ENCODE peak calls at places on chromosomes 3 and 15, in four cellular contexts. O is uterus, E is substantia nigra, F is adrenal gland. T is an unnamed sample.

GRCh38 chr15:38684461-38685000 is 119.9 kb upstream of the RASGRP1 start:
- DNase-seq in O (no peak), E (no peak), F (no peak), T (no peak)

GRCh38 chr3:123602325-123602724 is 17.5 kb upstream of the HACD2 start:
- DNase-seq in O (no peak), E (no peak), F (no peak), T (no peak)

GRCh38 chr3:41769106-41769505 is 192.8 kb downstream of the ULK4 start:
- DNase-seq in O (no peak), E (no peak), F (no peak), T (no peak)

GRCh38 chr3:69560818-69561217 is 174.9 kb upstream of the FRMD4B start:
- DNase-seq in O (no peak), E (no peak), F (no peak), T (no peak)

GRCh38 chr15:31247404-31247803 is 79.2 kb upstream of the KLF13 start:
- DNase-seq in O (no peak), E (no peak), F (no peak), T (no peak)

GRCh38 chr15:99542828-99543227 is 23.0 kb upstream of the MEF2A start:
- DNase-seq in O (no peak), E (no peak), F (no peak), T (no peak)

GRCh38 chr15:66766282-66767228 is 64.5 kb downstream of the SMAD6 start:
- DNase-seq in O (no peak), E (no peak), F (no peak), T (no peak)

GRCh38 chr3:106862067-106862466 is 515.2 kb upstream of the CCDC54 start:
- DNase-seq in O (no peak), E (no peak), F (no peak), T (no peak)

GRCh38 chr3:17949116-17949515 is 206.7 kb upstream of the TBC1D5 start:
- DNase-seq in O (no peak), E (no peak), F (no peak), T (no peak)

GRCh38 chr15:67049351-67050044 is 15.9 kb upstream of the SMAD3 start:
- DNase-seq in O (no peak), E (no peak), F (no peak), T (no peak)

GRCh38 chr3:168933614-168934013 is 729.9 kb downstream of the MECOM start:
- DNase-seq in O (no peak), E (no peak), F (no peak), T (no peak)